ENCODE peak calls at places on chromosomes 6 and 20, in five cellular contexts. One of them, this sample, is unnamed.
A peak's percentile ranks its signal among the peaks of the same experiment; 100 is the strongest.

GRCh38 chr6:130958468-130958867 is 104.6 kb downstream of the EPB41L2 start:
- DNase-seq in cardiac muscle cell: no peak
- DNase-seq in CD8-positive, alpha-beta memory T cell: no peak
- DNase-seq in lower lobe of right lung: no peak
- DNase-seq in fibroblast of lung: peak; percentile 81
- DNase-seq in this sample: no peak

GRCh38 chr6:90222724-90223198 is 73.9 kb downstream of the BACH2 start:
- DNase-seq in cardiac muscle cell: no peak
- DNase-seq in CD8-positive, alpha-beta memory T cell: no peak
- DNase-seq in lower lobe of right lung: no peak
- DNase-seq in fibroblast of lung: peak; percentile 53
- DNase-seq in this sample: no peak

GRCh38 chr6:49782293-49783181 is 4.5 kb downstream of the PGK2 start:
- DNase-seq in cardiac muscle cell: no peak
- DNase-seq in CD8-positive, alpha-beta memory T cell: no peak
- DNase-seq in lower lobe of right lung: no peak
- DNase-seq in fibroblast of lung: no peak
- DNase-seq in this sample: no peak

GRCh38 chr6:157981395-157982296 is at the start of gene SYNJ2:
- DNase-seq in cardiac muscle cell: peak; percentile 93
- DNase-seq in CD8-positive, alpha-beta memory T cell: peak; percentile 80
- DNase-seq in lower lobe of right lung: peak; percentile 80
- DNase-seq in fibroblast of lung: peak; percentile 85
- DNase-seq in this sample: peak; percentile 20

GRCh38 chr6:122652431-122652830 is 42.2 kb downstream of the PKIB start:
- DNase-seq in cardiac muscle cell: no peak
- DNase-seq in CD8-positive, alpha-beta memory T cell: no peak
- DNase-seq in lower lobe of right lung: no peak
- DNase-seq in fibroblast of lung: peak; percentile 81
- DNase-seq in this sample: no peak

GRCh38 chr6:17365961-17366360 is 27.4 kb upstream of the CAP2 start:
- DNase-seq in cardiac muscle cell: no peak
- DNase-seq in CD8-positive, alpha-beta memory T cell: no peak
- DNase-seq in lower lobe of right lung: no peak
- DNase-seq in fibroblast of lung: no peak
- DNase-seq in this sample: no peak

GRCh38 chr6:109672827-109673226 is 18.2 kb downstream of the AK9 start:
- DNase-seq in cardiac muscle cell: no peak
- DNase-seq in CD8-positive, alpha-beta memory T cell: no peak
- DNase-seq in lower lobe of right lung: no peak
- DNase-seq in fibroblast of lung: no peak
- DNase-seq in this sample: no peak

GRCh38 chr6:142325111-142325510 is 23.3 kb downstream of the ADGRG6 start:
- DNase-seq in cardiac muscle cell: no peak
- DNase-seq in CD8-positive, alpha-beta memory T cell: no peak
- DNase-seq in lower lobe of right lung: no peak
- DNase-seq in fibroblast of lung: no peak
- DNase-seq in this sample: no peak

GRCh38 chr6:151154418-151154817 is 85.3 kb upstream of the AKAP12 start:
- DNase-seq in cardiac muscle cell: peak; percentile 34
- DNase-seq in CD8-positive, alpha-beta memory T cell: no peak
- DNase-seq in lower lobe of right lung: no peak
- DNase-seq in fibroblast of lung: no peak
- DNase-seq in this sample: no peak

GRCh38 chr20:48614593-48615274 is 213.1 kb downstream of the PREX1 start:
- DNase-seq in cardiac muscle cell: no peak
- DNase-seq in CD8-positive, alpha-beta memory T cell: no peak
- DNase-seq in lower lobe of right lung: peak; percentile 42
- DNase-seq in fibroblast of lung: peak; percentile 20
- DNase-seq in this sample: no peak

GRCh38 chr6:93248591-93248990 is 170.8 kb downstream of the EPHA7 start:
- DNase-seq in cardiac muscle cell: no peak
- DNase-seq in CD8-positive, alpha-beta memory T cell: no peak
- DNase-seq in lower lobe of right lung: no peak
- DNase-seq in fibroblast of lung: no peak
- DNase-seq in this sample: no peak

GRCh38 chr20:47330933-47331708 is 25.4 kb downstream of the ZMYND8 start:
- DNase-seq in cardiac muscle cell: no peak
- DNase-seq in CD8-positive, alpha-beta memory T cell: no peak
- DNase-seq in lower lobe of right lung: no peak
- DNase-seq in fibroblast of lung: peak; percentile 90
- DNase-seq in this sample: no peak

GRCh38 chr6:31214516-31214915 is 44.0 kb upstream of the POU5F1 start:
- DNase-seq in cardiac muscle cell: no peak
- DNase-seq in CD8-positive, alpha-beta memory T cell: no peak
- DNase-seq in lower lobe of right lung: no peak
- DNase-seq in fibroblast of lung: no peak
- DNase-seq in this sample: no peak

GRCh38 chr20:14055127-14055742 is 59.9 kb downstream of the MACROD2 start:
- DNase-seq in cardiac muscle cell: peak; percentile 76
- DNase-seq in CD8-positive, alpha-beta memory T cell: no peak
- DNase-seq in lower lobe of right lung: no peak
- DNase-seq in fibroblast of lung: peak; percentile 42
- DNase-seq in this sample: no peak

GRCh38 chr6:119390276-119390793 is 40.8 kb upstream of the MAN1A1 start:
- DNase-seq in cardiac muscle cell: no peak
- DNase-seq in CD8-positive, alpha-beta memory T cell: no peak
- DNase-seq in lower lobe of right lung: no peak
- DNase-seq in fibroblast of lung: peak; percentile 41
- DNase-seq in this sample: no peak

GRCh38 chr6:17385660-17386059 is 7.7 kb upstream of the CAP2 start:
- DNase-seq in cardiac muscle cell: no peak
- DNase-seq in CD8-positive, alpha-beta memory T cell: no peak
- DNase-seq in lower lobe of right lung: no peak
- DNase-seq in fibroblast of lung: peak; percentile 67
- DNase-seq in this sample: no peak

GRCh38 chr6:154865291-154865690 is 129.8 kb upstream of the TIAM2 start:
- DNase-seq in cardiac muscle cell: no peak
- DNase-seq in CD8-positive, alpha-beta memory T cell: no peak
- DNase-seq in lower lobe of right lung: no peak
- DNase-seq in fibroblast of lung: peak; percentile 15
- DNase-seq in this sample: no peak

GRCh38 chr6:52389264-52389625 is 27.3 kb downstream of the PAQR8 start:
- DNase-seq in cardiac muscle cell: no peak
- DNase-seq in CD8-positive, alpha-beta memory T cell: no peak
- DNase-seq in lower lobe of right lung: no peak
- DNase-seq in fibroblast of lung: peak; percentile 42
- DNase-seq in this sample: no peak

GRCh38 chr6:52385074-52385473 is 23.1 kb downstream of the PAQR8 start:
- DNase-seq in cardiac muscle cell: no peak
- DNase-seq in CD8-positive, alpha-beta memory T cell: no peak
- DNase-seq in lower lobe of right lung: no peak
- DNase-seq in fibroblast of lung: no peak
- DNase-seq in this sample: no peak

GRCh38 chr6:52381249-52381648 is 19.3 kb downstream of the PAQR8 start:
- DNase-seq in cardiac muscle cell: no peak
- DNase-seq in CD8-positive, alpha-beta memory T cell: no peak
- DNase-seq in lower lobe of right lung: no peak
- DNase-seq in fibroblast of lung: no peak
- DNase-seq in this sample: no peak

GRCh38 chr6:52388790-52389189 is 26.8 kb downstream of the PAQR8 start:
- DNase-seq in cardiac muscle cell: no peak
- DNase-seq in CD8-positive, alpha-beta memory T cell: no peak
- DNase-seq in lower lobe of right lung: no peak
- DNase-seq in fibroblast of lung: no peak
- DNase-seq in this sample: no peak

GRCh38 chr6:52384145-52384766 is 22.3 kb downstream of the PAQR8 start:
- DNase-seq in cardiac muscle cell: no peak
- DNase-seq in CD8-positive, alpha-beta memory T cell: no peak
- DNase-seq in lower lobe of right lung: no peak
- DNase-seq in fibroblast of lung: no peak
- DNase-seq in this sample: no peak
- H3K4me3 ChIP-seq in cardiac muscle cell: no peak overlapping the region
- H3K4me3 ChIP-seq in CD8-positive, alpha-beta memory T cell: no peak overlapping the region
- H3K4me3 ChIP-seq in lower lobe of right lung: no peak overlapping the region
- H3K4me3 ChIP-seq in fibroblast of lung: no peak overlapping the region
- H3K4me3 ChIP-seq in this sample: no peak overlapping the region

GRCh38 chr6:160249687-160250086 is 8.9 kb downstream of the SLC22A2 start:
- DNase-seq in cardiac muscle cell: no peak
- DNase-seq in CD8-positive, alpha-beta memory T cell: no peak
- DNase-seq in lower lobe of right lung: no peak
- DNase-seq in fibroblast of lung: peak; percentile 13
- DNase-seq in this sample: no peak
- H3K4me1 ChIP-seq in cardiac muscle cell: no peaks in the 10 kb centered on the region
- H3K4me1 ChIP-seq in CD8-positive, alpha-beta memory T cell: no peaks in the 10 kb centered on the region
- H3K4me1 ChIP-seq in lower lobe of right lung: no peaks in the 10 kb centered on the region
- H3K4me1 ChIP-seq in fibroblast of lung: peaks cover 3% of the 10 kb centered on the region
- H3K4me1 ChIP-seq in this sample: no peaks in the 10 kb centered on the region

GRCh38 chr6:117270960-117271507 is 5.7 kb downstream of the VGLL2 start:
- DNase-seq in cardiac muscle cell: no peak
- DNase-seq in CD8-positive, alpha-beta memory T cell: no peak
- DNase-seq in lower lobe of right lung: no peak
- DNase-seq in fibroblast of lung: no peak
- DNase-seq in this sample: no peak

GRCh38 chr6:117269649-117270120 is 4.3 kb downstream of the VGLL2 start:
- DNase-seq in cardiac muscle cell: no peak
- DNase-seq in CD8-positive, alpha-beta memory T cell: no peak
- DNase-seq in lower lobe of right lung: no peak
- DNase-seq in fibroblast of lung: no peak
- DNase-seq in this sample: no peak

GRCh38 chr6:117272886-117273285 is 7.5 kb downstream of the VGLL2 start:
- DNase-seq in cardiac muscle cell: no peak
- DNase-seq in CD8-positive, alpha-beta memory T cell: no peak
- DNase-seq in lower lobe of right lung: no peak
- DNase-seq in fibroblast of lung: no peak
- DNase-seq in this sample: no peak

GRCh38 chr6:117270121-117270959 is 5.0 kb downstream of the VGLL2 start:
- DNase-seq in cardiac muscle cell: peak; percentile 58
- DNase-seq in CD8-positive, alpha-beta memory T cell: no peak
- DNase-seq in lower lobe of right lung: peak; percentile 48
- DNase-seq in fibroblast of lung: peak; percentile 13
- DNase-seq in this sample: no peak

GRCh38 chr6:117272032-117272866 is 6.9 kb downstream of the VGLL2 start:
- DNase-seq in cardiac muscle cell: no peak
- DNase-seq in CD8-positive, alpha-beta memory T cell: no peak
- DNase-seq in lower lobe of right lung: no peak
- DNase-seq in fibroblast of lung: peak; percentile 50
- DNase-seq in this sample: no peak
- H3K4me3 ChIP-seq in cardiac muscle cell: no peak overlapping the region
- H3K4me3 ChIP-seq in CD8-positive, alpha-beta memory T cell: no peak overlapping the region
- H3K4me3 ChIP-seq in lower lobe of right lung: no peak overlapping the region
- H3K4me3 ChIP-seq in fibroblast of lung: no peak overlapping the region
- H3K4me3 ChIP-seq in this sample: no peak overlapping the region

GRCh38 chr6:138323821-138324220 is 53.9 kb upstream of the SMIM28 start:
- DNase-seq in cardiac muscle cell: no peak
- DNase-seq in CD8-positive, alpha-beta memory T cell: no peak
- DNase-seq in lower lobe of right lung: no peak
- DNase-seq in fibroblast of lung: no peak
- DNase-seq in this sample: no peak
- H3K4me1 ChIP-seq in cardiac muscle cell: no peaks in the 10 kb centered on the region
- H3K4me1 ChIP-seq in CD8-positive, alpha-beta memory T cell: no peaks in the 10 kb centered on the region
- H3K4me1 ChIP-seq in lower lobe of right lung: no peaks in the 10 kb centered on the region
- H3K4me1 ChIP-seq in fibroblast of lung: no peaks in the 10 kb centered on the region
- H3K4me1 ChIP-seq in this sample: no peaks in the 10 kb centered on the region

GRCh38 chr6:28208180-28208659 is 16.9 kb upstream of the ZSCAN9 start:
- DNase-seq in cardiac muscle cell: peak; percentile 17
- DNase-seq in CD8-positive, alpha-beta memory T cell: no peak
- DNase-seq in lower lobe of right lung: no peak
- DNase-seq in fibroblast of lung: no peak
- DNase-seq in this sample: no peak
- H3K4me3 ChIP-seq in cardiac muscle cell: peak overlapping the region; percentile 30
- H3K4me3 ChIP-seq in CD8-positive, alpha-beta memory T cell: no peak overlapping the region
- H3K4me3 ChIP-seq in lower lobe of right lung: peak overlapping the region; percentile 45
- H3K4me3 ChIP-seq in fibroblast of lung: peak overlapping the region; percentile 71
- H3K4me3 ChIP-seq in this sample: no peak overlapping the region

GRCh38 chr20:59333260-59333845 is 32.9 kb downstream of the EDN3 start:
- DNase-seq in cardiac muscle cell: no peak
- DNase-seq in CD8-positive, alpha-beta memory T cell: no peak
- DNase-seq in lower lobe of right lung: no peak
- DNase-seq in fibroblast of lung: no peak
- DNase-seq in this sample: no peak
- H3K4me1 ChIP-seq in cardiac muscle cell: peaks cover 6% of the 10 kb centered on the region
- H3K4me1 ChIP-seq in CD8-positive, alpha-beta memory T cell: no peaks in the 10 kb centered on the region
- H3K4me1 ChIP-seq in lower lobe of right lung: no peaks in the 10 kb centered on the region
- H3K4me1 ChIP-seq in fibroblast of lung: no peaks in the 10 kb centered on the region
- H3K4me1 ChIP-seq in this sample: no peaks in the 10 kb centered on the region

DNA sequence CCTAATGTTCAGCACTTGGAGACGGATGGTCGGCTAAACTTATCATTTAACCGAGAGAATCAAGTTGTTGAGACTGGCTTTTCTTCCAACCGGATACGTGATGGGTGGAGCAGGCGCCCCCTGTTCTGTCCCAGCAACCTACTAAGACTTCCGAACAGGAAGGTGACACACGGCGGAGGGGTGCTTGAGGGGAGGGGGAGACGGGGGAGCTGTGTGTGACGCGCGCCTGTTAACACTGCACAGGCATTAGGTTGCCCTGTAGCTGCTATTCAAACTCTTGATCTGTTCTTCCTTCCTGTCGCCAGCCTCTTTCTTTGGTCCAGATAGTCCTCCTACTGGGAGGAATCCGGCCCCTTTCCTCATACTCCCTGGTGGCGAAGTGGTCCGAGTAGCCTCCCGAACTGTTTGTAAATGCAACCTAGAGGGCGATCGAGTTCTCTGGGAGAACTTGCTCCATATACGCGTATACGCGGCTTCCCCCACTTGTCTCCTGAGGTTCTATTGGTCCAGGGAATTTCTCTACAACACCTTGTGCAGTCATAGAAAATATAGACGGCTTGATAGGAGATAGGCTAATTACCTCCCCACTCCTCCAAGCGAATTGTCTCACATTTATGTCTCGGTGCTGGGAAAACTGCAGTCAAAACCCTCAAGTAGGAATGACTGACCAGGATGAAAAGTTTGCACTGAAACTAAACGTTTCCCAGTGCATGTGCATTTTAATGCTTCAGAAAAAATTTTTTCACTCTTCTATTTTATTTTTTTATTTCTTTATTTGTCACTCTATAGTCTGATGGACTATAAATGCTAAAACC is 126.0 kb upstream of the SLC2A12 start:
- DNase-seq in cardiac muscle cell: peak; percentile 91
- DNase-seq in CD8-positive, alpha-beta memory T cell: peak; percentile 76
- DNase-seq in lower lobe of right lung: peak; percentile 82
- DNase-seq in fibroblast of lung: peak; percentile 91
- DNase-seq in this sample: peak; percentile 44
- H3K4me3 ChIP-seq in cardiac muscle cell: peak overlapping the region; percentile 8
- H3K4me3 ChIP-seq in CD8-positive, alpha-beta memory T cell: peak overlapping the region; percentile 44
- H3K4me3 ChIP-seq in lower lobe of right lung: peak overlapping the region; percentile 67
- H3K4me3 ChIP-seq in fibroblast of lung: peak overlapping the region; percentile 58
- H3K4me3 ChIP-seq in this sample: peak overlapping the region; percentile 63

GRCh38 chr20:5172903-5173463 is 46.2 kb downstream of the CDS2 start:
- DNase-seq in cardiac muscle cell: no peak
- DNase-seq in CD8-positive, alpha-beta memory T cell: no peak
- DNase-seq in lower lobe of right lung: no peak
- DNase-seq in fibroblast of lung: no peak
- DNase-seq in this sample: no peak
- H3K4me1 ChIP-seq in cardiac muscle cell: peaks cover 36% of the 10 kb centered on the region
- H3K4me1 ChIP-seq in CD8-positive, alpha-beta memory T cell: peaks cover 16% of the 10 kb centered on the region
- H3K4me1 ChIP-seq in lower lobe of right lung: peaks cover 49% of the 10 kb centered on the region
- H3K4me1 ChIP-seq in fibroblast of lung: peaks cover 6% of the 10 kb centered on the region
- H3K4me1 ChIP-seq in this sample: peaks cover 37% of the 10 kb centered on the region

This sample was measured in esophagus squamous epithelium.